ENCODE peak calls at places on chromosome 18, in seven cellular contexts. One of them, this sample, is unnamed.

GRCh38 chr18:46480187-46480586 is 176.8 kb downstream of the LOXHD1 start:
- DNase-seq in mesenchymal stem cell: no peak
- DNase-seq in stimulated activated CD8-positive, alpha-beta memory T cell treated with anti-CD3 and anti-CD28 coated beads, Interleukin-2, amount 100 ng/mL, for 1 hour: no peak
- DNase-seq in mucosa of gallbladder: no peak
- DNase-seq in stimulated activated CD4-positive, alpha-beta T cell treated with anti-CD3 and anti-CD28 coated beads, Interleukin-1b, Interleukin-23, amount 100 ng/mL, for 24 hours: no peak
- DNase-seq in pons: no peak
- DNase-seq in central memory CD4-positive, alpha-beta T cell: no peak
- DNase-seq in this sample: no peak

GRCh38 chr18:70044626-70045025 is 97.0 kb upstream of the CD226 start:
- DNase-seq in mesenchymal stem cell: peak; percentile 92
- DNase-seq in stimulated activated CD4-positive, alpha-beta T cell treated with anti-CD3 and anti-CD28 coated beads, Interleukin-1b, Interleukin-23, amount 100 ng/mL, for 24 hours: no peak
- DNase-seq in stimulated activated CD8-positive, alpha-beta memory T cell treated with anti-CD3 and anti-CD28 coated beads, Interleukin-2, amount 100 ng/mL, for 1 hour: no peak
- DNase-seq in central memory CD4-positive, alpha-beta T cell: no peak
- DNase-seq in pons: no peak
- DNase-seq in mucosa of gallbladder: no peak
- DNase-seq in this sample: no peak

GRCh38 chr18:62957885-62958472 is 242.6 kb downstream of the PHLPP1 start:
- DNase-seq in stimulated activated CD8-positive, alpha-beta memory T cell treated with anti-CD3 and anti-CD28 coated beads, Interleukin-2, amount 100 ng/mL, for 1 hour: no peak
- DNase-seq in central memory CD4-positive, alpha-beta T cell: peak; percentile 9
- DNase-seq in mucosa of gallbladder: no peak
- DNase-seq in mesenchymal stem cell: peak; percentile 56
- DNase-seq in pons: no peak
- DNase-seq in stimulated activated CD4-positive, alpha-beta T cell treated with anti-CD3 and anti-CD28 coated beads, Interleukin-1b, Interleukin-23, amount 100 ng/mL, for 24 hours: peak; percentile 7
- DNase-seq in this sample: peak; percentile 33

GRCh38 chr18:26657618-26658581 is 109.5 kb upstream of the KCTD1 start:
- DNase-seq in stimulated activated CD4-positive, alpha-beta T cell treated with anti-CD3 and anti-CD28 coated beads, Interleukin-1b, Interleukin-23, amount 100 ng/mL, for 24 hours: no peak
- DNase-seq in mesenchymal stem cell: no peak
- DNase-seq in pons: peak; percentile 8
- DNase-seq in mucosa of gallbladder: no peak
- DNase-seq in central memory CD4-positive, alpha-beta T cell: no peak
- DNase-seq in stimulated activated CD8-positive, alpha-beta memory T cell treated with anti-CD3 and anti-CD28 coated beads, Interleukin-2, amount 100 ng/mL, for 1 hour: no peak
- DNase-seq in this sample: no peak

GRCh38 chr18:671405-671804 is 14.0 kb downstream of the TYMS start:
- DNase-seq in pons: no peak
- DNase-seq in stimulated activated CD4-positive, alpha-beta T cell treated with anti-CD3 and anti-CD28 coated beads, Interleukin-1b, Interleukin-23, amount 100 ng/mL, for 24 hours: no peak
- DNase-seq in mesenchymal stem cell: no peak
- DNase-seq in central memory CD4-positive, alpha-beta T cell: no peak
- DNase-seq in stimulated activated CD8-positive, alpha-beta memory T cell treated with anti-CD3 and anti-CD28 coated beads, Interleukin-2, amount 100 ng/mL, for 1 hour: no peak
- DNase-seq in mucosa of gallbladder: no peak
- DNase-seq in this sample: no peak

GRCh38 chr18:31614044-31614443 is 22.4 kb downstream of the TTR start:
- DNase-seq in stimulated activated CD8-positive, alpha-beta memory T cell treated with anti-CD3 and anti-CD28 coated beads, Interleukin-2, amount 100 ng/mL, for 1 hour: no peak
- DNase-seq in pons: no peak
- DNase-seq in mesenchymal stem cell: no peak
- DNase-seq in central memory CD4-positive, alpha-beta T cell: no peak
- DNase-seq in mucosa of gallbladder: no peak
- DNase-seq in stimulated activated CD4-positive, alpha-beta T cell treated with anti-CD3 and anti-CD28 coated beads, Interleukin-1b, Interleukin-23, amount 100 ng/mL, for 24 hours: no peak
- DNase-seq in this sample: no peak

GRCh38 chr18:2794159-2794558 is 52.6 kb upstream of the EMILIN2 start:
- DNase-seq in central memory CD4-positive, alpha-beta T cell: no peak
- DNase-seq in pons: no peak
- DNase-seq in stimulated activated CD4-positive, alpha-beta T cell treated with anti-CD3 and anti-CD28 coated beads, Interleukin-1b, Interleukin-23, amount 100 ng/mL, for 24 hours: no peak
- DNase-seq in mesenchymal stem cell: no peak
- DNase-seq in mucosa of gallbladder: no peak
- DNase-seq in stimulated activated CD8-positive, alpha-beta memory T cell treated with anti-CD3 and anti-CD28 coated beads, Interleukin-2, amount 100 ng/mL, for 1 hour: no peak
- DNase-seq in this sample: no peak

GRCh38 chr18:70523798-70524182 is 234.9 kb downstream of the SOCS6 start:
- DNase-seq in stimulated activated CD4-positive, alpha-beta T cell treated with anti-CD3 and anti-CD28 coated beads, Interleukin-1b, Interleukin-23, amount 100 ng/mL, for 24 hours: no peak
- DNase-seq in mesenchymal stem cell: no peak
- DNase-seq in mucosa of gallbladder: no peak
- DNase-seq in pons: no peak
- DNase-seq in stimulated activated CD8-positive, alpha-beta memory T cell treated with anti-CD3 and anti-CD28 coated beads, Interleukin-2, amount 100 ng/mL, for 1 hour: no peak
- DNase-seq in central memory CD4-positive, alpha-beta T cell: no peak
- DNase-seq in this sample: no peak

GRCh38 chr18:33576999-33577687 is 876 bp upstream of the ASXL3 start:
- DNase-seq in stimulated activated CD8-positive, alpha-beta memory T cell treated with anti-CD3 and anti-CD28 coated beads, Interleukin-2, amount 100 ng/mL, for 1 hour: no peak
- DNase-seq in stimulated activated CD4-positive, alpha-beta T cell treated with anti-CD3 and anti-CD28 coated beads, Interleukin-1b, Interleukin-23, amount 100 ng/mL, for 24 hours: no peak
- DNase-seq in mucosa of gallbladder: no peak
- DNase-seq in pons: peak; percentile 30
- DNase-seq in central memory CD4-positive, alpha-beta T cell: no peak
- DNase-seq in mesenchymal stem cell: no peak
- DNase-seq in this sample: no peak